ENCODE peak calls at places on chromosomes 6 and 20, in eight cellular contexts. N is CD4-positive, alpha-beta T cell; J is RWPE1; X is psoas muscle; Z is AG10803; R is lower lobe of right lung; F is endothelial cell; Y is brain microvascular endothelial cell. K is an unnamed sample.

GRCh38 chr20:62938105-62938888 is at the start of gene GID8:
- DNase-seq in X (peak; percentile 76), F (peak; percentile 59), Z (no peak), J (peak; percentile 72), N (peak; percentile 32), Y (no peak), R (peak; percentile 71), K (no peak)

GRCh38 chr6:83708546-83708969 is 343 bp downstream of the SNAP91 start:
- DNase-seq in J (peak; percentile 24), F (peak; percentile 34), Z (no peak), X (no peak), R (peak; percentile 28), N (no peak), Y (no peak), K (no peak)

GRCh38 chr6:63475707-63476106 is 96.6 kb upstream of the LOC128125822 start:
- DNase-seq in J (no peak), Y (no peak), Z (no peak), R (no peak), X (peak; percentile 69), N (no peak), F (no peak), K (no peak)

GRCh38 chr6:36700071-36700811 is 2.6 kb downstream of the RAB44 start:
- DNase-seq in Z (no peak), Y (no peak), J (no peak), X (peak; percentile 6), N (no peak), F (no peak), R (no peak), K (no peak)

GRCh38 chr20:53767206-53767924 is 173.7 kb upstream of the ZNF217 start:
- DNase-seq in J (no peak), Y (no peak), R (no peak), F (no peak), N (no peak), Z (no peak), X (no peak), K (no peak)

GRCh38 chr6:53264915-53265615 is 83.7 kb downstream of the ELOVL5 start:
- DNase-seq in Y (no peak), F (no peak), N (no peak), X (no peak), Z (no peak), R (no peak), J (no peak), K (no peak)

GRCh38 chr6:149342525-149342924 is 25.0 kb downstream of the TAB2 start:
- DNase-seq in F (no peak), Z (no peak), R (no peak), J (no peak), Y (no peak), X (no peak), N (no peak), K (no peak)

GRCh38 chr6:110951986-110952794 is 6.3 kb upstream of the GTF3C6 start:
- DNase-seq in X (no peak), Y (peak; percentile 58), F (no peak), N (no peak), R (no peak), J (peak; percentile 69), Z (peak; percentile 62), K (no peak)

GRCh38 chr6:118715371-118715770 is 64.0 kb upstream of the CEP85L start:
- DNase-seq in Z (no peak), F (no peak), N (no peak), Y (no peak), X (no peak), J (no peak), R (no peak), K (no peak)

GRCh38 chr6:90156861-90157260 is 139.8 kb downstream of the BACH2 start:
- DNase-seq in F (no peak), R (no peak), X (no peak), Z (no peak), Y (no peak), J (peak; percentile 55), N (peak; percentile 20), K (no peak)

GRCh38 chr6:159114569-159114968 is 54.6 kb upstream of the FNDC1 start:
- DNase-seq in R (no peak), F (no peak), X (no peak), Z (no peak), J (no peak), Y (no peak), N (no peak), K (no peak)

GRCh38 chr6:27023664-27024063 is 223.8 kb upstream of the PRSS16 start:
- DNase-seq in N (no peak), J (no peak), R (no peak), Y (no peak), X (no peak), F (no peak), Z (no peak), K (no peak)

GRCh38 chr20:22438926-22439325 is 145.4 kb downstream of the FOXA2 start:
- DNase-seq in Y (no peak), J (no peak), F (peak; percentile 14), X (no peak), R (no peak), N (no peak), Z (no peak), K (no peak)

GRCh38 chr20:40683221-40683893 is 5.7 kb downstream of the MAFB start:
- DNase-seq in F (peak; percentile 42), Z (peak; percentile 47), N (no peak), J (no peak), R (peak; percentile 69), Y (peak; percentile 33), X (peak; percentile 68), K (no peak)

GRCh38 chr20:39538317-39538716 is 576.2 kb downstream of the DHX35 start:
- DNase-seq in N (no peak), R (no peak), J (no peak), F (no peak), Z (no peak), Y (no peak), X (no peak), K (no peak)

GRCh38 chr6:16432075-16433032 is 194.0 kb downstream of the GMPR start:
- DNase-seq in Z (peak; percentile 69), F (no peak), J (no peak), R (no peak), X (no peak), Y (peak; percentile 66), N (no peak), K (no peak)

GRCh38 chr6:47318236-47318974 is 8.7 kb upstream of the TNFRSF21 start:
- DNase-seq in Y (no peak), X (no peak), J (no peak), F (no peak), Z (no peak), R (no peak), N (no peak), K (no peak)

GRCh38 chr20:25685276-25686080 is 11.2 kb downstream of the ZNF337 start:
- DNase-seq in Z (no peak), R (no peak), Y (no peak), N (no peak), J (no peak), F (no peak), X (no peak), K (no peak)
- TF ChIP-seq CTCF in Z (no peak), R (no peak), Y (no peak), N (no peak), J (no peak), F (no peak), X (no peak), K (peak; percentile 31)

GRCh38 chr6:13575377-13575775 is 975 bp downstream of the SIRT5 start:
- DNase-seq in X (no peak), F (no peak), R (no peak), N (peak; percentile 61), Z (no peak), Y (no peak), J (no peak), K (no peak)
- TF ChIP-seq CTCF in X (peak; percentile 82), F (no peak), R (peak; percentile 77), N (peak; percentile 89), Z (peak; percentile 78), Y (peak; percentile 81), J (peak; percentile 70), K (peak; percentile 79)

GRCh38 chr6:132161283-132161682 is 210.1 kb upstream of the CCN2 start:
- DNase-seq in Z (peak; percentile 68), Y (peak; percentile 75), N (no peak), F (peak; percentile 20), J (peak; percentile 16), X (no peak), R (no peak), K (no peak)
- TF ChIP-seq CTCF in Z (peak; percentile 73), Y (peak; percentile 73), N (no peak), F (no peak), J (peak; percentile 48), X (peak; percentile 28), R (peak; percentile 55), K (peak; percentile 24)

DNA sequence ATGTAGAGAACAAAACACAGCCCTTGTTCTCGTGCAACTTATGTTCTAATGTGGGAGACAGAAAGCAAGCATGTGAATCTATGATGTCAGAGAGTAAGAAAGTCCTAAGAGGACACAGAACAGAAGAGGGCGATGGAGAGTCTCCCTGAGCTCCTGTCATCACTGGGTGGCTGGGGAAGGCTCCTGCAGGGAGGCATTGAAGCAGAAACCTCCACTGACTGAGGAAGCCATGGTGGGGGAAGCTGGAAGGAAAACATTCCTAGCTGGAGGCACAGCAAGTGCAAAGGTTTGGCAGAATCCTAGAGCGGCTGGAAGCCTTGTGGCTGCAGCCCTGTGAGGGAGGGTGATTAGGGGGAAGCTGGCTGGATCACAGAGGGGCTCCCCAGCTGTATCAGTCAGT is 248.0 kb downstream of the CDH26 start:
- DNase-seq in Y (peak; percentile 54), R (no peak), Z (peak; percentile 52), J (peak; percentile 49), N (no peak), X (no peak), F (peak; percentile 45), K (no peak)
- TF ChIP-seq CTCF in Y (peak; percentile 75), R (peak; percentile 25), Z (peak; percentile 73), J (peak; percentile 28), N (no peak), X (peak; percentile 7), F (no peak), K (peak; percentile 53)

DNA sequence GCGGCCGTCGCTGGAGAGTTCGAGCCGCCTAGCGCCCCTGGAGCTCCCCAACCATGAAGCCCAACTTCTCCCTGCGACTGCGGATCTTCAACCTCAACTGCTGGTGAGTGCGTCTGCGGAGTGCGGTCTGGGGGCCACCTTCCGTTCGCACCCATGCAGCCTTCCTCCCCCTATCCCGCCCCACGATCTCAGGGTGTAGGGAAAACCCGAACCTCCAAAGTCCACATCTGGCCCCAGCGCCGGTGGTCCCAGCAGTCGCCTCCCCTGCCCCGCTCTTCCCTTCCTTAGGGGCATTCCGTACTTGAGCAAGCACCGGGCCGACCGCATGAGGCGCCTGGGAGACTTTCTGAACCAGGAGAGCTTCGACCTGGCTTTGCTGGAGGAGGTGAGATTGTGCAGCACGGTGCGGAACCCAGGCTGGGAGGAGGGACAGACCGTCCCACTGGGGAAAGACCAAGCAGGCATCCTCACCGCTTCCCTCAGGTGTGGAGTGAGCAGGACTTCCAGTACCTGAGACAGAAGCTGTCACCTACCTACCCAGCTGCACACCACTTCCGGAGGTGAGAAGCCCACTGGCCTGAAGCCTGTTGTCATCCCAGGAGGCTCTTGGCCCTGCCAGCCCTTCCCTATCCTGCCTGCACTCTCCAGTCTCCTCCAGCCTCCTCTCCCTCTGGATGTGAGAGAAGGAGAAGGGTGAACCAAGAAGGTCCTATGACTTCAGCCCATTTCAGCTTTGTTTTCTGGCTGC is 719 bp downstream of the SMPD2 start:
- DNase-seq in N (peak; percentile 28), R (peak; percentile 76), Y (no peak), X (peak; percentile 73), F (peak; percentile 58), Z (peak; percentile 40), J (peak; percentile 28), K (no peak)
- TF ChIP-seq CTCF in N (peak; percentile 4), R (no peak), Y (peak; percentile 52), X (no peak), F (peak; percentile 12), Z (peak; percentile 35), J (peak; percentile 41), K (peak; percentile 31)

K was measured in GM12864.